ENCODE peak calls at places on chromosomes 7 and 10, in six cellular contexts. L is mesenchymal stem cell, Z is IMR-90, E is neuronal stem cell, K is H9, J is trophoblast cell. B is an unnamed sample.

GRCh38 chr7:128915841-128916642 is 5.5 kb upstream of the KCP start:
- DNase-seq in K (peak), L (no peak), Z (no peak), E (no peak), J (no peak), B (no peak)

GRCh38 chr10:121188005-121188404 is 336.8 kb downstream of the WDR11 start:
- DNase-seq in K (no peak), Z (no peak), E (no peak), J (no peak), L (no peak), B (no peak)

GRCh38 chr7:80273327-80273726 is 138.7 kb downstream of the GNAI1 start:
- DNase-seq in Z (peak), E (no peak), L (peak), K (no peak), J (no peak), B (no peak)

GRCh38 chr10:110969183-110969582 is 49.8 kb downstream of the SHOC2 start:
- DNase-seq in Z (no peak), K (no peak), E (no peak), J (no peak), L (no peak), B (no peak)

GRCh38 chr7:20107582-20107981 is 109.6 kb downstream of the MACC1 start:
- DNase-seq in J (no peak), Z (no peak), K (no peak), L (no peak), E (no peak), B (no peak)

GRCh38 chr10:4656576-4657194 is 169.3 kb upstream of the AKR1E2 start:
- DNase-seq in K (peak), J (peak), L (peak), E (peak), Z (peak), B (no peak)

GRCh38 chr10:93462881-93463280 is 19.3 kb downstream of the MYOF start:
- DNase-seq in J (no peak), Z (peak), K (no peak), L (peak), E (no peak), B (no peak)

GRCh38 chr10:79274279-79275104 is 72.8 kb upstream of the PPIF start:
- DNase-seq in J (peak), L (peak), E (no peak), K (no peak), Z (no peak), B (no peak)

GRCh38 chr10:131738396-131738735 is 162.4 kb upstream of the PPP2R2D start:
- DNase-seq in J (no peak), L (no peak), E (no peak), K (no peak), Z (no peak), B (peak)

GRCh38 chr10:119483001-119483400 is 59.5 kb downstream of the RGS10 start:
- DNase-seq in E (no peak), J (no peak), Z (no peak), K (no peak), L (no peak), B (no peak)

GRCh38 chr10:112333452-112333851 is 40.5 kb upstream of the ACSL5 start:
- DNase-seq in L (no peak), Z (no peak), E (no peak), J (no peak), K (no peak), B (no peak)
- H3K14ac ChIP-seq in L (no peak), Z (no peak), E (no peak), J (no peak), K (no peak), B (no peak)

DNA sequence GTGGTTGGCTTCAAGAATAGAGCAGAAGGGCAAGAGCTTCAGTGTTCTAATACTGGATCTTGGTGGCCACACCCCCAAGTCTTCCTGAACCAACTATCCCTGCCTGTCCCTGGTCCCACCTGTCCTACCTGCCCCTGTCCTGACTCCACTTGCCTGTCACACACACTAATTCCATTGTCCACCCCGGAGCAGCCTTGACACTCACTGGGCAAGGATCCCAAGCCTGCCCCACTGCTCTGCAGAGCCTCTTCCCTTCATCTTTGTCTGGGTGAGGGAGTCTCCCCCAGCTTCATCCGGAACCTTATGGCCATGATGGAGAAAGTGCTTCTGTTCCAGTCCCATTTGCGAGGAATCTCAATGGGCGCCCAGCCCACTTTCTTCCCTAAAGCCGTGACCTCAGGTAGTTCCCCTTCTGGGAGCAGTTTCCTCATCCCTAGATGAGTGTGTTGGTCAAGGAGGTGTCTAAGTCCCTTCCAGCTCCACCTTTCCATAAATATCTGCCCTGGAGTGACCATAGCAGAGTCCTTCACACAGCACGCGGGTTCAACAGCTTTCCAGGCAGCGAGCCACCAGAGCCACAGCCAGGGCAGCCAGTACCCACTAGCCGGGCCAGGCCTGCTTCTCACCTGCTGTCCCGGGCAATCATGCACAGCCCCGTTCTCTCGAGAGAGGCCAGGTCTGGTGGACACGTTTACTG is 61.5 kb downstream of the VIPR2 start:
- DNase-seq in E (no peak), Z (no peak), J (no peak), K (peak), L (no peak), B (no peak)
- H3K14ac ChIP-seq in E (no peak), Z (no peak), J (no peak), K (no peak), L (no peak), B (no peak)

DNA sequence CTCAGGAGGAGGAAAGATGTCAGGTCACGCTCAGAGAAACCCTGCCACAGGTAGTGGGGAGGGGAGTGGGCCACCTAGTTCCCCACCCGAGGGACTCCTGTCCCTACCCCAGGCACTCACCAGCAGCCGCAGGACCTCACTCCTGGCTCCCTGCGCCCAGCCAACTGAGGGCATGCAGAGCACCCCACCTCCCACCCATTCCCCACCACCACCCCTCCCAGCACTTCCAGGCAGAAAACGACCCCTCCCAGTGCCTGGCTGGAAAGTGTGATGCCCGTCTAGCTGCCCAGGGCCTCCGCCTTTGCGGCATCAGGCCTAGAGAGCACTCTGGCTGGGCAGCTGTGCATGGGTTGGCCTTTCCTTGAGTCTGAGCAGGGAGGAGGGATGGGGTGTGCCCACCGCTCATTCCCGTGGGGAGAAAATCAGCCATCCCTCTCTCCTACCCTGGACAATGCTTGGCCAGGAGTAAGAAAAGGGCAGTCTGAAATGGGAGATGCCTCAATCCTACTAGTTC is 1.4 kb downstream of the C10orf105 start:
- DNase-seq in E (no peak), Z (no peak), J (no peak), K (no peak), L (no peak), B (no peak)
- H3K14ac ChIP-seq in E (no peak), Z (no peak), J (no peak), K (no peak), L (no peak), B (no peak)

GRCh38 chr10:1736180-1736971 is 949 bp downstream of the ADARB2 start:
- DNase-seq in L (no peak), Z (no peak), J (no peak), K (no peak), E (no peak), B (no peak)
- H3K14ac ChIP-seq in L (no peak), Z (no peak), J (no peak), K (peak), E (no peak), B (no peak)

GRCh38 chr10:61613665-61614064 is 49.1 kb upstream of the CABCOCO1 start:
- DNase-seq in K (no peak), L (no peak), J (no peak), Z (no peak), E (no peak), B (no peak)

GRCh38 chr10:61618388-61618961 is 44.3 kb upstream of the CABCOCO1 start:
- DNase-seq in L (no peak), K (no peak), Z (no peak), E (no peak), J (no peak), B (no peak)

GRCh38 chr10:61617180-61617579 is 45.5 kb upstream of the CABCOCO1 start:
- DNase-seq in E (no peak), K (no peak), J (no peak), L (no peak), Z (no peak), B (no peak)

GRCh38 chr10:61617586-61617985 is 45.1 kb upstream of the CABCOCO1 start:
- DNase-seq in E (no peak), K (no peak), L (no peak), J (no peak), Z (no peak), B (no peak)

DNA sequence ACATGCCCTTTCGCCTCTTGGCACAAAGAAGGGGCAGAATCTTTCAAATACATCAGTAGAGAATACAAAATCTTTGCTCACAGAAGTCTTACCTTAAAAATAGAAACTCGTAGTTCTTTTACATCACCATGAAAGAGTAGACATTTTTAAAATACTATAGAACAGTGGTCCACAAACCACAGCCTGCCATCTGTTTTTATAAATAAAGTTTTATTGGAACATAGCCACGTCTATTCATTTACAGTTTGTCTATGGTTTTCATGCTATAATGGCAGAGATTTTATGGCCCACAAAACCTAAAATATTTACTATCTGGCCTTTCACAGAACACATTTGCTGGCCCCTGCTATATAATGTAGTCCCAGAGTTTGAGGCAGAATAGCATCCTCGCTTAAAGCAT is 46.1 kb upstream of the CABCOCO1 start:
- DNase-seq in Z (no peak), K (no peak), J (no peak), L (no peak), E (no peak), B (no peak)
- H3K14ac ChIP-seq in Z (no peak), K (no peak), J (no peak), L (no peak), E (no peak), B (no peak)

GRCh38 chr7:2930310-2931033 is 86.4 kb upstream of the GNA12 start:
- DNase-seq in L (no peak), K (peak), E (no peak), J (no peak), Z (no peak), B (no peak)
- H3K14ac ChIP-seq in L (no peak), K (no peak), E (peak), J (no peak), Z (no peak), B (no peak)

GRCh38 chr10:129860396-129860795 is 103.7 kb downstream of the EBF3 start:
- DNase-seq in L (no peak), K (no peak), Z (no peak), E (no peak), J (no peak), B (no peak)
- H3K14ac ChIP-seq in L (no peak), K (no peak), Z (no peak), E (no peak), J (no peak), B (no peak)

DNA sequence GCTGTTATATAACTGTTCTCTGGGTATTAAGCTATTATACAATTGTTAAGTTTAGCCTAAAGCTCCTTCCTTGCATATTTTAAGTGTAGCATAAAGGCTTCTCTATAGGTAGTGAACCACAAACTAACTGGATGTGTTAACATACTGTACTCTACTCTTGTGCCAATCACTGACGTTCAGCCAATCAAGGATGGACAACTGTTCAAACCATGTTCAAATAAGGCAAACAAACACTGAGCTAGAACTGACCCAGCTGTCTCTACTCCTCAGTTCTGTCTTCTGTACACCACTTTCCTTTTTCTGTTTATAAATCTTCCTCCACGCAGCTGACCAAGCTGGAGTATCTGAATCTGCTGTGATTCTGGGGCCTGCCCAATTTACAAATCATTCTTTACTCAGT is 188.7 kb upstream of the MBL2 start:
- DNase-seq in L (peak), Z (no peak), E (no peak), K (no peak), J (no peak), B (no peak)
- H3K14ac ChIP-seq in L (no peak), Z (no peak), E (no peak), K (no peak), J (no peak), B (no peak)

GRCh38 chr10:12214763-12215218 is 18.8 kb downstream of the CDC123 start:
- DNase-seq in L (peak), J (peak), K (no peak), E (peak), Z (peak), B (no peak)
- H3K14ac ChIP-seq in L (no peak), J (no peak), K (no peak), E (no peak), Z (no peak), B (no peak)

DNA sequence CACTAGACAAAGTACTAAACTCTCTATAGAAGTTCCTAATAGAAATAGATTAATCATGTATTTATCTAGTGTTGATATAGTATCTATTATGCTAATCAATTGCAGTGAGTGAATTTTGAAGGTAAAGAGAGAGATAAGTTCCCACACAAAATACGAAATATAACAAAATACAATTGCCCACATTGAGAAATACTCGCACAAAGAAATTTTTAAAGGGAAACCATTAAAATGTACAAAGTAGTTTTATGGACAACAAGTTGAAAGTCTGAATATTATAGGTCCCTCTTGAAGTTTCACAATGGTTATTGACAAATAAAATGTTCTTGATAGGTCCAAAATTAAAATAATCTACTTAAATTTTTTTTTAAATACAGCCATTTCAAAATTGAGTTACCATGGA is 1031.1 kb downstream of the SORCS1 start:
- DNase-seq in L (no peak), K (no peak), Z (no peak), E (no peak), J (no peak), B (no peak)
- H3K14ac ChIP-seq in L (no peak), K (no peak), Z (no peak), E (no peak), J (no peak), B (no peak)

B was measured in H1.